ENCODE peak calls at places on chromosomes 16 and 17, in six cellular contexts. J is putamen; F is AG09319; E is hepatic stellate cell; S is brain microvascular endothelial cell; K is activated T-helper 2 cell treated with anti-CD3 and anti-CD28 coated beads, Interferon-gamma antibody, Interleukin-2, Interleukin-4, amounts not matched to agents 10 μg/mL and 5 μg/mL and 100 μg/mL, durations not matched to agents 14 hours and 24 hours and 36 hours. N is an unnamed sample.

GRCh38 chr16:11497851-11498289 is 88.8 kb downstream of the LITAF start:
- DNase-seq in K (no peak), F (no peak), J (no peak), E (peak; percentile 41), S (peak; percentile 83), N (no peak)

GRCh38 chr17:29931253-29931932 is 1.4 kb upstream of the SSH2 start:
- DNase-seq in E (peak; percentile 44), S (peak; percentile 79), K (peak; percentile 61), J (peak; percentile 93), F (peak; percentile 49), N (peak; percentile 65)

GRCh38 chr16:80084614-80085013 is 456.2 kb upstream of the DYNLRB2 start:
- DNase-seq in J (peak; percentile 7), E (peak; percentile 31), F (no peak), K (peak; percentile 10), S (peak; percentile 68), N (peak; percentile 8)

GRCh38 chr16:22264786-22265185 is 32.4 kb upstream of the POLR3E start:
- DNase-seq in F (no peak), K (no peak), E (no peak), J (no peak), S (no peak), N (no peak)

GRCh38 chr17:79800325-79801155 is 3.7 kb upstream of the CBX8 start:
- DNase-seq in K (no peak), E (no peak), J (no peak), F (no peak), S (peak; percentile 34), N (no peak)

GRCh38 chr17:58487589-58488427 is at the start of gene HSF5:
- DNase-seq in K (peak; percentile 67), F (no peak), S (no peak), E (no peak), J (no peak), N (no peak)

GRCh38 chr17:57739402-57740224 is 5.5 kb downstream of the CCDC182 start:
- DNase-seq in K (no peak), F (no peak), J (no peak), E (no peak), S (no peak), N (no peak)

GRCh38 chr17:48738803-48739526 is 10.4 kb upstream of the HOXB13 start:
- DNase-seq in S (no peak), J (no peak), E (no peak), K (no peak), F (no peak), N (no peak)

GRCh38 chr16:9821331-9821730 is 360.9 kb downstream of the GRIN2A start:
- DNase-seq in K (no peak), F (no peak), J (peak; percentile 39), E (no peak), S (no peak), N (no peak)

GRCh38 chr16:88306860-88307545 is 75.8 kb upstream of the ZNF469 start:
- DNase-seq in K (no peak), S (peak; percentile 96), J (no peak), E (peak; percentile 99), F (peak; percentile 82), N (no peak)

GRCh38 chr16:85202631-85203461 is 90.6 kb upstream of the CIBAR2 start:
- DNase-seq in K (no peak), J (no peak), F (peak; percentile 93), E (peak; percentile 65), S (no peak), N (peak; percentile 14)

GRCh38 chr17:12133183-12133582 is 112.5 kb downstream of the MAP2K4 start:
- DNase-seq in E (no peak), F (no peak), J (no peak), S (peak; percentile 24), K (no peak), N (no peak)

GRCh38 chr16:84889066-84889465 is 69.3 kb downstream of the CRISPLD2 start:
- DNase-seq in E (peak; percentile 35), F (no peak), K (no peak), J (no peak), S (peak; percentile 36), N (no peak)

GRCh38 chr17:3732171-3732570 is 8.5 kb downstream of the HASPIN start:
- DNase-seq in K (no peak), S (peak; percentile 24), F (no peak), E (no peak), J (no peak), N (no peak)

GRCh38 chr16:23640669-23640958 is 496 bp downstream of the PALB2 start:
- DNase-seq in K (no peak), F (no peak), E (peak; percentile 11), J (peak; percentile 4), S (no peak), N (no peak)

GRCh38 chr17:65688307-65688706 is 126.9 kb upstream of the AXIN2 start:
- DNase-seq in K (no peak), S (no peak), J (peak; percentile 3), E (no peak), F (no peak), N (no peak)

GRCh38 chr16:87625241-87625797 is 23.0 kb downstream of the JPH3 start:
- DNase-seq in K (no peak), S (no peak), E (no peak), J (no peak), F (no peak), N (no peak)

GRCh38 chr16:65117701-65118448 is 4.0 kb downstream of the CDH11 start:
- DNase-seq in E (peak; percentile 48), K (peak; percentile 12), F (peak; percentile 64), J (peak; percentile 95), S (peak; percentile 89), N (peak; percentile 70)

GRCh38 chr16:89721644-89722391 is 481 bp downstream of the ZNF276 start:
- DNase-seq in J (no peak), E (peak; percentile 65), S (peak; percentile 33), K (peak; percentile 82), F (no peak), N (no peak)

GRCh38 chr16:27769561-27770222 is 219.7 kb downstream of the KATNIP start:
- DNase-seq in J (no peak), K (no peak), F (no peak), E (peak; percentile 26), S (peak; percentile 59), N (no peak)

GRCh38 chr17:80018917-80019651 is 16.6 kb downstream of the TBC1D16 start:
- DNase-seq in F (no peak), K (no peak), S (no peak), E (no peak), J (no peak), N (no peak)

GRCh38 chr16:50478021-50478772 is 70.0 kb upstream of the NKD1 start:
- DNase-seq in J (no peak), E (no peak), K (no peak), F (no peak), S (no peak), N (no peak)

GRCh38 chr17:70947215-70947614 is 777.9 kb downstream of the KCNJ2 start:
- DNase-seq in F (no peak), E (no peak), K (no peak), S (no peak), J (no peak), N (no peak)

GRCh38 chr16:1984347-1985225 is 593 bp downstream of the GFER start:
- DNase-seq in S (no peak), F (no peak), K (no peak), J (peak; percentile 31), E (peak; percentile 59), N (no peak)

GRCh38 chr17:75757086-75757681 is 7.8 kb downstream of the GALK1 start:
- DNase-seq in S (no peak), F (no peak), K (no peak), J (no peak), E (no peak), N (no peak)

GRCh38 chr16:79165541-79165940 is 435.0 kb downstream of the MAF start:
- DNase-seq in F (no peak), E (no peak), K (no peak), S (no peak), J (no peak), N (no peak)

GRCh38 chr17:50853781-50854180 is 12.4 kb downstream of the TOB1 start:
- DNase-seq in E (no peak), K (no peak), S (no peak), J (no peak), F (no peak), N (no peak)

GRCh38 chr16:86137359-86137758 is 238.4 kb downstream of the IRF8 start:
- DNase-seq in J (no peak), K (no peak), S (no peak), F (no peak), E (no peak), N (no peak)

GRCh38 chr16:74611721-74612120 is 4.8 kb upstream of the GLG1 start:
- DNase-seq in F (no peak), E (no peak), J (no peak), K (no peak), S (peak; percentile 36), N (no peak)

N was measured in C1 segment of cervical spinal cord.